ENCODE peak calls at places on chromosomes 5 and 9, in five cellular contexts. A is mesenteric fat pad, I is sigmoid colon, W is psoas muscle, Z is GM12864. N is an unnamed sample.

GRCh38 chr5:108216890-108217289 is 165.0 kb downstream of the FBXL17 start:
- DNase-seq in A (no peak), I (no peak), W (no peak), Z (no peak), N (no peak)

GRCh38 chr5:80967500-80968181 is 7.5 kb downstream of the RASGRF2 start:
- DNase-seq in A (no peak), I (peak; percentile 81), W (no peak), Z (no peak), N (peak; percentile 20)

GRCh38 chr5:142942901-142943300 is 172.7 kb downstream of the ARHGAP26 start:
- DNase-seq in A (no peak), I (no peak), W (no peak), Z (no peak), N (no peak)

GRCh38 chr5:139246394-139246793 is 47.1 kb upstream of the MATR3 start:
- DNase-seq in A (no peak), I (no peak), W (peak; percentile 53), Z (no peak), N (no peak)

GRCh38 chr9:34185778-34186551 is 7.1 kb downstream of the UBAP1 start:
- DNase-seq in A (no peak), I (peak; percentile 84), W (no peak), Z (no peak), N (peak; percentile 32)

GRCh38 chr5:179051784-179052183 is 8.4 kb upstream of the ZNF354C start:
- DNase-seq in A (no peak), I (no peak), W (no peak), Z (no peak), N (no peak)

GRCh38 chr9:34140853-34141252 is 14.4 kb upstream of the DCAF12 start:
- DNase-seq in A (no peak), I (no peak), W (no peak), Z (no peak), N (no peak)

GRCh38 chr5:170603578-170604565 is 100.1 kb downstream of the KCNIP1 start:
- DNase-seq in A (no peak), I (peak; percentile 62), W (no peak), Z (no peak), N (peak; percentile 41)

GRCh38 chr9:133348763-133349573 is 950 bp downstream of the RPL7A start:
- DNase-seq in A (no peak), I (no peak), W (no peak), Z (no peak), N (no peak)

GRCh38 chr9:134208310-134208841 is 44.0 kb upstream of the RNU6ATAC start:
- DNase-seq in A (no peak), I (peak; percentile 59), W (peak; percentile 95), Z (no peak), N (peak; percentile 29)

GRCh38 chr5:118506453-118506852 is 481.9 kb downstream of the DTWD2 start:
- DNase-seq in A (no peak), I (no peak), W (no peak), Z (peak; percentile 5), N (no peak)

GRCh38 chr5:120465281-120465961 is 1.3 kb downstream of the PRR16 start:
- DNase-seq in A (peak; percentile 89), I (peak; percentile 78), W (peak; percentile 65), Z (no peak), N (peak; percentile 61)

GRCh38 chr9:69104830-69105527 is 69.1 kb upstream of the TJP2 start:
- DNase-seq in A (no peak), I (no peak), W (no peak), Z (no peak), N (no peak)

GRCh38 chr9:469672-470040 is 255.0 kb downstream of the DOCK8 start:
- DNase-seq in A (no peak), I (peak; percentile 66), W (peak; percentile 55), Z (no peak), N (peak; percentile 36)

GRCh38 chr9:93813221-93813620 is 141.9 kb downstream of the BARX1 start:
- DNase-seq in A (no peak), I (no peak), W (no peak), Z (no peak), N (no peak)

GRCh38 chr9:71758785-71759184 is 9.5 kb downstream of the CEMIP2 start:
- DNase-seq in A (no peak), I (no peak), W (no peak), Z (no peak), N (no peak)

GRCh38 chr9:81595887-81596558 is 93.3 kb downstream of the TLE1 start:
- DNase-seq in A (no peak), I (no peak), W (no peak), Z (no peak), N (no peak)

GRCh38 chr5:104199771-104200170 is 637.2 kb upstream of the NUDT12 start:
- DNase-seq in A (no peak), I (no peak), W (no peak), Z (no peak), N (no peak)

GRCh38 chr9:85040141-85040540 is 370.6 kb downstream of the NTRK2 start:
- DNase-seq in A (no peak), I (no peak), W (no peak), Z (no peak), N (no peak)

GRCh38 chr5:77850536-77851228 is 74.5 kb upstream of the TBCA start:
- DNase-seq in A (no peak), I (no peak), W (no peak), Z (no peak), N (no peak)

GRCh38 chr9:77864096-77864889 is 167.3 kb downstream of the GNAQ start:
- DNase-seq in A (no peak), I (no peak), W (no peak), Z (no peak), N (no peak)

GRCh38 chr9:134370638-134371037 is 44.4 kb downstream of the RXRA start:
- DNase-seq in A (no peak), I (no peak), W (no peak), Z (no peak), N (no peak)

GRCh38 chr5:68535121-68535520 is 319.6 kb downstream of the PIK3R1 start:
- DNase-seq in A (no peak), I (no peak), W (no peak), Z (no peak), N (no peak)

GRCh38 chr9:115261656-115262081 is 143.7 kb upstream of the TNC start:
- DNase-seq in A (no peak), I (no peak), W (no peak), Z (no peak), N (no peak)

GRCh38 chr9:136587944-136588662 is 42.3 kb upstream of the NOTCH1 start:
- DNase-seq in A (no peak), I (no peak), W (peak; percentile 47), Z (no peak), N (no peak)

GRCh38 chr9:127789179-127789578 is 3.3 kb downstream of the CDK9 start:
- DNase-seq in A (no peak), I (no peak), W (no peak), Z (no peak), N (no peak)

GRCh38 chr5:154138701-154139100 is 51.8 kb upstream of the GALNT10 start:
- DNase-seq in A (no peak), I (peak; percentile 71), W (no peak), Z (no peak), N (no peak)

GRCh38 chr5:94431696-94432095 is 186.7 kb downstream of the KIAA0825 start:
- DNase-seq in A (no peak), I (no peak), W (no peak), Z (no peak), N (no peak)

GRCh38 chr5:114883675-114884074 is 286.0 kb downstream of the TRIM36 start:
- DNase-seq in A (no peak), I (no peak), W (no peak), Z (no peak), N (no peak)

GRCh38 chr5:55227738-55228430 is 769 bp upstream of the MCIDAS start:
- DNase-seq in A (no peak), I (no peak), W (no peak), Z (no peak), N (no peak)

GRCh38 chr5:34957857-34958690 is 28.7 kb downstream of the DNAJC21 start:
- DNase-seq in A (no peak), I (no peak), W (no peak), Z (no peak), N (no peak)

GRCh38 chr5:133941456-133942196 is 26.8 kb downstream of the C5orf15 start:
- DNase-seq in A (peak; percentile 37), I (no peak), W (no peak), Z (no peak), N (no peak)

GRCh38 chr9:88043647-88044046 is 69.3 kb upstream of the CDK20 start:
- DNase-seq in A (no peak), I (no peak), W (no peak), Z (no peak), N (no peak)

GRCh38 chr5:71782771-71783770 is 64.0 kb downstream of the CARTPT start:
- DNase-seq in A (no peak), I (peak; percentile 91), W (peak; percentile 86), Z (peak; percentile 35), N (peak; percentile 82)

GRCh38 chr5:110727025-110727314 is 499 bp upstream of the TMEM232 start:
- DNase-seq in A (no peak), I (no peak), W (no peak), Z (no peak), N (no peak)

GRCh38 chr9:24464321-24464951 is 81.3 kb downstream of the IZUMO3 start:
- DNase-seq in A (no peak), I (no peak), W (no peak), Z (no peak), N (no peak)

GRCh38 chr5:174549254-174549653 is 175.1 kb upstream of the MSX2 start:
- DNase-seq in A (no peak), I (no peak), W (no peak), Z (no peak), N (no peak)

GRCh38 chr5:130975847-130976246 is 189.2 kb downstream of the HINT1 start:
- DNase-seq in A (no peak), I (no peak), W (no peak), Z (no peak), N (no peak)

GRCh38 chr5:96664669-96665068 is 2.5 kb downstream of the CAST start:
- DNase-seq in A (no peak), I (no peak), W (no peak), Z (no peak), N (no peak)

N was measured in uterus.